ENCODE peak calls at places on chromosomes 12 and 14, in four cellular contexts. S is SW480, R is type B pancreatic cell, V is lung microvascular endothelial cell. G is an unnamed sample.

GRCh38 chr14:39474416-39474911 is 42.2 kb upstream of the FBXO33 start:
- DNase-seq in S (peak), R (no peak), V (no peak), G (no peak)

GRCh38 chr14:39097159-39097558 is 5.9 kb downstream of the SEC23A start:
- DNase-seq in S (peak), R (no peak), V (peak), G (no peak)

GRCh38 chr14:70011098-70011497 is 131.9 kb downstream of the SMOC1 start:
- DNase-seq in S (no peak), R (no peak), V (no peak), G (no peak)

GRCh38 chr14:78469947-78470346 is 299.8 kb downstream of the NRXN3 start:
- DNase-seq in S (no peak), R (no peak), V (no peak), G (no peak)

GRCh38 chr12:98198261-98198982 is 317.0 kb upstream of the TMPO start:
- DNase-seq in S (no peak), R (no peak), V (no peak), G (no peak)

GRCh38 chr14:34920339-34920738 is 45.2 kb upstream of the BAZ1A start:
- DNase-seq in S (no peak), R (no peak), V (no peak), G (no peak)

GRCh38 chr12:113819495-113819894 is 146.6 kb downstream of the RBM19 start:
- DNase-seq in S (no peak), R (no peak), V (no peak), G (no peak)

GRCh38 chr12:82300611-82301010 is 57.6 kb downstream of the CCDC59 start:
- DNase-seq in S (no peak), R (no peak), V (no peak), G (no peak)

GRCh38 chr14:65940056-65940735 is 527.7 kb downstream of the FUT8 start:
- DNase-seq in S (peak), R (no peak), V (peak), G (no peak)

GRCh38 chr12:6953417-6954315 is 2.5 kb downstream of the PTPN6 start:
- DNase-seq in S (no peak), R (no peak), V (no peak), G (peak)

GRCh38 chr12:68106160-68106559 is 53.4 kb downstream of the IFNG start:
- DNase-seq in S (peak), R (no peak), V (no peak), G (no peak)

G was measured in activated B cell treated with CpG ODN at 0.5 μM for 24 hours.